ENCODE peak calls at places on chromosomes 5 and 9, in seven cellular contexts. G, D, Q, T, L, F and H are unnamed samples.

GRCh38 chr5:6686916-6687409 is 26.3 kb upstream of the TENT4A start:
- DNase-seq in G (peak; percentile 42), D (peak; percentile 66), Q (peak; percentile 70), T (no peak), L (peak; percentile 60), F (peak; percentile 56), H (no peak)

GRCh38 chr9:92668746-92669526 is 995 bp downstream of the IPPK start:
- DNase-seq in G (peak; percentile 59), D (peak; percentile 50), Q (peak; percentile 40), T (no peak), L (peak; percentile 65), F (peak; percentile 78), H (no peak)

GRCh38 chr9:35831040-35831439 is 2.0 kb downstream of the TMEM8B start:
- DNase-seq in G (no peak), D (no peak), Q (no peak), T (no peak), L (no peak), F (no peak), H (no peak)

GRCh38 chr9:112355305-112355953 is 22.0 kb upstream of the PTBP3 start:
- DNase-seq in G (no peak), D (no peak), Q (no peak), T (peak; percentile 56), L (no peak), F (no peak), H (no peak)

GRCh38 chr9:126421567-126422428 is 95.2 kb downstream of the MVB12B start:
- DNase-seq in G (no peak), D (peak; percentile 31), Q (no peak), T (no peak), L (no peak), F (no peak), H (no peak)

GRCh38 chr5:160833806-160834205 is 18.2 kb downstream of the ATP10B start:
- DNase-seq in G (no peak), D (no peak), Q (no peak), T (no peak), L (no peak), F (no peak), H (no peak)

GRCh38 chr5:107340631-107341030 is 330.1 kb downstream of the EFNA5 start:
- DNase-seq in G (no peak), D (no peak), Q (no peak), T (no peak), L (no peak), F (no peak), H (no peak)

GRCh38 chr5:173780356-173781234 is 107.6 kb upstream of the CPEB4 start:
- DNase-seq in G (no peak), D (no peak), Q (no peak), T (no peak), L (no peak), F (no peak), H (no peak)

GRCh38 chr5:112908854-112909253 is 13.2 kb downstream of the REEP5 start:
- DNase-seq in G (no peak), D (no peak), Q (no peak), T (no peak), L (no peak), F (no peak), H (no peak)